ENCODE peak calls at places on chromosomes 5 and 9, in eight cellular contexts. One of them, this sample, is unnamed.
A peak's percentile ranks its signal among the peaks of the same experiment; 100 is the strongest.

GRCh38 chr5:154358410-154359221 is 87.2 kb upstream of the SAP30L start:
- DNase-seq in NAMALWA: no peak
- DNase-seq in choroid plexus epithelial cell: no peak
- DNase-seq in GM10248: no peak
- DNase-seq in CD4-positive, alpha-beta memory T cell: no peak
- DNase-seq in stomach: no peak
- DNase-seq in NCI-H510A treated with DMSO at 0.1 percent for 48 hours: no peak
- DNase-seq in stimulated activated CD4-positive, alpha-beta T cell treated with anti-CD3 and anti-CD28 coated beads, TNF-alpha, amount 100 ng/mL, for 4 hours: no peak
- DNase-seq in this sample: no peak

GRCh38 chr9:97983524-97984187 is 515 bp downstream of the ANP32B start:
- DNase-seq in NAMALWA: peak; percentile 54
- DNase-seq in choroid plexus epithelial cell: peak; percentile 44
- DNase-seq in GM10248: peak; percentile 60
- DNase-seq in CD4-positive, alpha-beta memory T cell: peak; percentile 73
- DNase-seq in stomach: peak; percentile 59
- DNase-seq in NCI-H510A treated with DMSO at 0.1 percent for 48 hours: peak; percentile 35
- DNase-seq in stimulated activated CD4-positive, alpha-beta T cell treated with anti-CD3 and anti-CD28 coated beads, TNF-alpha, amount 100 ng/mL, for 4 hours: peak; percentile 28
- DNase-seq in this sample: peak; percentile 36

GRCh38 chr9:90964101-90965020 is 162.7 kb downstream of the SYK start:
- DNase-seq in NAMALWA: peak; percentile 45
- DNase-seq in choroid plexus epithelial cell: peak; percentile 34
- DNase-seq in GM10248: peak; percentile 28
- DNase-seq in CD4-positive, alpha-beta memory T cell: no peak
- DNase-seq in stomach: peak; percentile 61
- DNase-seq in NCI-H510A treated with DMSO at 0.1 percent for 48 hours: peak; percentile 91
- DNase-seq in stimulated activated CD4-positive, alpha-beta T cell treated with anti-CD3 and anti-CD28 coated beads, TNF-alpha, amount 100 ng/mL, for 4 hours: no peak
- DNase-seq in this sample: peak; percentile 63

GRCh38 chr9:92808726-92809451 is 44.3 kb upstream of the BICD2 start:
- DNase-seq in NAMALWA: no peak
- DNase-seq in choroid plexus epithelial cell: peak; percentile 79
- DNase-seq in GM10248: peak; percentile 65
- DNase-seq in CD4-positive, alpha-beta memory T cell: peak; percentile 43
- DNase-seq in stomach: peak; percentile 70
- DNase-seq in NCI-H510A treated with DMSO at 0.1 percent for 48 hours: peak; percentile 57
- DNase-seq in stimulated activated CD4-positive, alpha-beta T cell treated with anti-CD3 and anti-CD28 coated beads, TNF-alpha, amount 100 ng/mL, for 4 hours: peak; percentile 4
- DNase-seq in this sample: peak; percentile 62

GRCh38 chr9:124213396-124213795 is 44.4 kb upstream of the NEK6 start:
- DNase-seq in NAMALWA: no peak
- DNase-seq in choroid plexus epithelial cell: no peak
- DNase-seq in GM10248: no peak
- DNase-seq in CD4-positive, alpha-beta memory T cell: no peak
- DNase-seq in stomach: peak; percentile 3
- DNase-seq in NCI-H510A treated with DMSO at 0.1 percent for 48 hours: no peak
- DNase-seq in stimulated activated CD4-positive, alpha-beta T cell treated with anti-CD3 and anti-CD28 coated beads, TNF-alpha, amount 100 ng/mL, for 4 hours: no peak
- DNase-seq in this sample: no peak

GRCh38 chr9:130301483-130302286 is 36.1 kb downstream of the HMCN2 start:
- DNase-seq in NAMALWA: no peak
- DNase-seq in choroid plexus epithelial cell: no peak
- DNase-seq in GM10248: no peak
- DNase-seq in CD4-positive, alpha-beta memory T cell: no peak
- DNase-seq in stomach: no peak
- DNase-seq in NCI-H510A treated with DMSO at 0.1 percent for 48 hours: no peak
- DNase-seq in stimulated activated CD4-positive, alpha-beta T cell treated with anti-CD3 and anti-CD28 coated beads, TNF-alpha, amount 100 ng/mL, for 4 hours: no peak
- DNase-seq in this sample: no peak

GRCh38 chr5:154520861-154521453 is 42.9 kb upstream of the HAND1 start:
- DNase-seq in NAMALWA: peak; percentile 16
- DNase-seq in choroid plexus epithelial cell: peak; percentile 11
- DNase-seq in GM10248: peak; percentile 62
- DNase-seq in CD4-positive, alpha-beta memory T cell: no peak
- DNase-seq in stomach: no peak
- DNase-seq in NCI-H510A treated with DMSO at 0.1 percent for 48 hours: peak; percentile 26
- DNase-seq in stimulated activated CD4-positive, alpha-beta T cell treated with anti-CD3 and anti-CD28 coated beads, TNF-alpha, amount 100 ng/mL, for 4 hours: no peak
- DNase-seq in this sample: peak; percentile 55

GRCh38 chr9:135073081-135073740 is 14.3 kb upstream of the OLFM1 start:
- DNase-seq in NAMALWA: no peak
- DNase-seq in choroid plexus epithelial cell: no peak
- DNase-seq in GM10248: no peak
- DNase-seq in CD4-positive, alpha-beta memory T cell: no peak
- DNase-seq in stomach: peak; percentile 10
- DNase-seq in NCI-H510A treated with DMSO at 0.1 percent for 48 hours: no peak
- DNase-seq in stimulated activated CD4-positive, alpha-beta T cell treated with anti-CD3 and anti-CD28 coated beads, TNF-alpha, amount 100 ng/mL, for 4 hours: no peak
- DNase-seq in this sample: no peak

GRCh38 chr9:30995951-30996738 is 1388.3 kb upstream of the ACO1 start:
- DNase-seq in NAMALWA: no peak
- DNase-seq in choroid plexus epithelial cell: no peak
- DNase-seq in GM10248: no peak
- DNase-seq in CD4-positive, alpha-beta memory T cell: no peak
- DNase-seq in stomach: no peak
- DNase-seq in NCI-H510A treated with DMSO at 0.1 percent for 48 hours: no peak
- DNase-seq in stimulated activated CD4-positive, alpha-beta T cell treated with anti-CD3 and anti-CD28 coated beads, TNF-alpha, amount 100 ng/mL, for 4 hours: no peak
- DNase-seq in this sample: no peak

GRCh38 chr9:129497064-129497836 is 123.7 kb downstream of the C9orf50 start:
- DNase-seq in NAMALWA: no peak
- DNase-seq in choroid plexus epithelial cell: no peak
- DNase-seq in GM10248: no peak
- DNase-seq in CD4-positive, alpha-beta memory T cell: no peak
- DNase-seq in stomach: no peak
- DNase-seq in NCI-H510A treated with DMSO at 0.1 percent for 48 hours: peak; percentile 94
- DNase-seq in stimulated activated CD4-positive, alpha-beta T cell treated with anti-CD3 and anti-CD28 coated beads, TNF-alpha, amount 100 ng/mL, for 4 hours: no peak
- DNase-seq in this sample: peak; percentile 35

GRCh38 chr5:92543246-92543645 is 1037.8 kb downstream of the NR2F1-AS1 start:
- DNase-seq in NAMALWA: no peak
- DNase-seq in choroid plexus epithelial cell: peak; percentile 80
- DNase-seq in GM10248: no peak
- DNase-seq in CD4-positive, alpha-beta memory T cell: no peak
- DNase-seq in stomach: no peak
- DNase-seq in NCI-H510A treated with DMSO at 0.1 percent for 48 hours: no peak
- DNase-seq in stimulated activated CD4-positive, alpha-beta T cell treated with anti-CD3 and anti-CD28 coated beads, TNF-alpha, amount 100 ng/mL, for 4 hours: no peak
- DNase-seq in this sample: no peak

GRCh38 chr5:77981820-77982219 is 205.7 kb upstream of the TBCA start:
- DNase-seq in NAMALWA: no peak
- DNase-seq in choroid plexus epithelial cell: no peak
- DNase-seq in GM10248: no peak
- DNase-seq in CD4-positive, alpha-beta memory T cell: no peak
- DNase-seq in stomach: no peak
- DNase-seq in NCI-H510A treated with DMSO at 0.1 percent for 48 hours: no peak
- DNase-seq in stimulated activated CD4-positive, alpha-beta T cell treated with anti-CD3 and anti-CD28 coated beads, TNF-alpha, amount 100 ng/mL, for 4 hours: no peak
- DNase-seq in this sample: no peak

GRCh38 chr5:90590-91547 is 1.1 kb upstream of the PLEKHG4B start:
- DNase-seq in NAMALWA: no peak
- DNase-seq in choroid plexus epithelial cell: peak; percentile 25
- DNase-seq in GM10248: peak; percentile 15
- DNase-seq in CD4-positive, alpha-beta memory T cell: no peak
- DNase-seq in stomach: peak; percentile 58
- DNase-seq in NCI-H510A treated with DMSO at 0.1 percent for 48 hours: peak; percentile 92
- DNase-seq in stimulated activated CD4-positive, alpha-beta T cell treated with anti-CD3 and anti-CD28 coated beads, TNF-alpha, amount 100 ng/mL, for 4 hours: no peak
- DNase-seq in this sample: peak; percentile 53

GRCh38 chr5:144467795-144468194 is 297.1 kb downstream of the KCTD16 start:
- DNase-seq in NAMALWA: no peak
- DNase-seq in choroid plexus epithelial cell: peak; percentile 57
- DNase-seq in GM10248: no peak
- DNase-seq in CD4-positive, alpha-beta memory T cell: no peak
- DNase-seq in stomach: no peak
- DNase-seq in NCI-H510A treated with DMSO at 0.1 percent for 48 hours: peak; percentile 35
- DNase-seq in stimulated activated CD4-positive, alpha-beta T cell treated with anti-CD3 and anti-CD28 coated beads, TNF-alpha, amount 100 ng/mL, for 4 hours: no peak
- DNase-seq in this sample: peak; percentile 74

GRCh38 chr5:142324377-142324870 is 397 bp downstream of the SPRY4 start:
- DNase-seq in NAMALWA: no peak
- DNase-seq in choroid plexus epithelial cell: no peak
- DNase-seq in GM10248: no peak
- DNase-seq in CD4-positive, alpha-beta memory T cell: no peak
- DNase-seq in stomach: no peak
- DNase-seq in NCI-H510A treated with DMSO at 0.1 percent for 48 hours: no peak
- DNase-seq in stimulated activated CD4-positive, alpha-beta T cell treated with anti-CD3 and anti-CD28 coated beads, TNF-alpha, amount 100 ng/mL, for 4 hours: peak; percentile 18
- DNase-seq in this sample: peak; percentile 50

GRCh38 chr5:169258372-169259000 is 42.5 kb downstream of the SLIT3 start:
- DNase-seq in NAMALWA: no peak
- DNase-seq in choroid plexus epithelial cell: no peak
- DNase-seq in GM10248: no peak
- DNase-seq in CD4-positive, alpha-beta memory T cell: no peak
- DNase-seq in stomach: no peak
- DNase-seq in NCI-H510A treated with DMSO at 0.1 percent for 48 hours: no peak
- DNase-seq in stimulated activated CD4-positive, alpha-beta T cell treated with anti-CD3 and anti-CD28 coated beads, TNF-alpha, amount 100 ng/mL, for 4 hours: no peak
- DNase-seq in this sample: no peak

GRCh38 chr5:171314728-171315385 is 5.8 kb downstream of the TLX3 start:
- DNase-seq in NAMALWA: no peak
- DNase-seq in choroid plexus epithelial cell: no peak
- DNase-seq in GM10248: no peak
- DNase-seq in CD4-positive, alpha-beta memory T cell: no peak
- DNase-seq in stomach: no peak
- DNase-seq in NCI-H510A treated with DMSO at 0.1 percent for 48 hours: no peak
- DNase-seq in stimulated activated CD4-positive, alpha-beta T cell treated with anti-CD3 and anti-CD28 coated beads, TNF-alpha, amount 100 ng/mL, for 4 hours: no peak
- DNase-seq in this sample: no peak

GRCh38 chr9:111828193-111828592 is 33.5 kb upstream of the SHOC1 start:
- DNase-seq in NAMALWA: peak; percentile 15
- DNase-seq in choroid plexus epithelial cell: peak; percentile 60
- DNase-seq in GM10248: no peak
- DNase-seq in CD4-positive, alpha-beta memory T cell: peak; percentile 23
- DNase-seq in stomach: no peak
- DNase-seq in NCI-H510A treated with DMSO at 0.1 percent for 48 hours: no peak
- DNase-seq in stimulated activated CD4-positive, alpha-beta T cell treated with anti-CD3 and anti-CD28 coated beads, TNF-alpha, amount 100 ng/mL, for 4 hours: no peak
- DNase-seq in this sample: no peak

GRCh38 chr9:10548348-10548747 is 64.5 kb downstream of the PTPRD start:
- DNase-seq in NAMALWA: no peak
- DNase-seq in choroid plexus epithelial cell: no peak
- DNase-seq in GM10248: no peak
- DNase-seq in CD4-positive, alpha-beta memory T cell: no peak
- DNase-seq in stomach: no peak
- DNase-seq in NCI-H510A treated with DMSO at 0.1 percent for 48 hours: no peak
- DNase-seq in stimulated activated CD4-positive, alpha-beta T cell treated with anti-CD3 and anti-CD28 coated beads, TNF-alpha, amount 100 ng/mL, for 4 hours: no peak
- DNase-seq in this sample: no peak

GRCh38 chr9:33921967-33922895 is 105.3 kb downstream of the UBE2R2 start:
- DNase-seq in NAMALWA: peak; percentile 65
- DNase-seq in choroid plexus epithelial cell: peak; percentile 51
- DNase-seq in GM10248: peak; percentile 46
- DNase-seq in CD4-positive, alpha-beta memory T cell: peak; percentile 11
- DNase-seq in stomach: no peak
- DNase-seq in NCI-H510A treated with DMSO at 0.1 percent for 48 hours: peak; percentile 2
- DNase-seq in stimulated activated CD4-positive, alpha-beta T cell treated with anti-CD3 and anti-CD28 coated beads, TNF-alpha, amount 100 ng/mL, for 4 hours: no peak
- DNase-seq in this sample: peak; percentile 12

GRCh38 chr5:124889850-124890249 is 143.4 kb upstream of the ZNF608 start:
- DNase-seq in NAMALWA: no peak
- DNase-seq in choroid plexus epithelial cell: no peak
- DNase-seq in GM10248: no peak
- DNase-seq in CD4-positive, alpha-beta memory T cell: no peak
- DNase-seq in stomach: no peak
- DNase-seq in NCI-H510A treated with DMSO at 0.1 percent for 48 hours: no peak
- DNase-seq in stimulated activated CD4-positive, alpha-beta T cell treated with anti-CD3 and anti-CD28 coated beads, TNF-alpha, amount 100 ng/mL, for 4 hours: no peak
- DNase-seq in this sample: no peak

GRCh38 chr9:133169102-133169501 is 5.4 kb upstream of the GBGT1 start:
- DNase-seq in NAMALWA: no peak
- DNase-seq in choroid plexus epithelial cell: no peak
- DNase-seq in GM10248: no peak
- DNase-seq in CD4-positive, alpha-beta memory T cell: no peak
- DNase-seq in stomach: no peak
- DNase-seq in NCI-H510A treated with DMSO at 0.1 percent for 48 hours: no peak
- DNase-seq in stimulated activated CD4-positive, alpha-beta T cell treated with anti-CD3 and anti-CD28 coated beads, TNF-alpha, amount 100 ng/mL, for 4 hours: no peak
- DNase-seq in this sample: no peak

GRCh38 chr5:68749648-68750047 is 344.2 kb upstream of the SLC30A5 start:
- DNase-seq in NAMALWA: no peak
- DNase-seq in choroid plexus epithelial cell: no peak
- DNase-seq in GM10248: no peak
- DNase-seq in CD4-positive, alpha-beta memory T cell: no peak
- DNase-seq in stomach: no peak
- DNase-seq in NCI-H510A treated with DMSO at 0.1 percent for 48 hours: no peak
- DNase-seq in stimulated activated CD4-positive, alpha-beta T cell treated with anti-CD3 and anti-CD28 coated beads, TNF-alpha, amount 100 ng/mL, for 4 hours: no peak
- DNase-seq in this sample: no peak

This sample was measured in NCI-H345.